ENCODE peak calls at places on chromosomes 7 and 10, in seven cellular contexts. C, T, U, M, Q, R and P are unnamed samples.
A peak's percentile ranks its signal among the peaks of the same experiment; 100 is the strongest.

GRCh38 chr7:157360483-157361025 is 23.8 kb downstream of the DNAJB6 start:
- DNase-seq in Q (no peak), M (no peak), T (no peak), U (no peak), C (no peak), R (no peak), P (no peak)

GRCh38 chr7:155032978-155033377 is 30.1 kb upstream of the PAXIP1 start:
- DNase-seq in M (peak; percentile 27), R (no peak), U (no peak), C (peak; percentile 14), T (no peak), Q (no peak), P (no peak)

GRCh38 chr10:17850526-17850925 is 41.4 kb downstream of the MRC1 start:
- DNase-seq in M (no peak), T (no peak), U (no peak), R (no peak), Q (no peak), C (peak; percentile 47), P (no peak)

GRCh38 chr10:119246862-119247549 is 39.6 kb downstream of the GRK5 start:
- DNase-seq in C (no peak), T (peak; percentile 90), R (no peak), Q (no peak), U (peak; percentile 94), M (no peak), P (peak; percentile 74)

GRCh38 chr7:67918158-67918557 is 921.5 kb downstream of the TYW1 start:
- DNase-seq in T (no peak), U (no peak), M (no peak), Q (peak; percentile 13), C (peak; percentile 25), R (no peak), P (no peak)

GRCh38 chr10:43024524-43024923 is 52.3 kb upstream of the RET start:
- DNase-seq in Q (no peak), T (no peak), R (no peak), C (no peak), U (no peak), M (no peak), P (no peak)

GRCh38 chr7:45033261-45033930 is 33.4 kb downstream of the CCM2 start:
- DNase-seq in C (no peak), R (no peak), Q (no peak), T (peak; percentile 53), U (peak; percentile 8), M (no peak), P (peak; percentile 82)

GRCh38 chr7:22729180-22729579 is 2.2 kb downstream of the IL6 start:
- DNase-seq in M (no peak), Q (no peak), C (no peak), R (no peak), U (no peak), T (peak; percentile 38), P (no peak)

GRCh38 chr10:53754851-53755250 is 982.3 kb upstream of the MBL2 start:
- DNase-seq in U (peak; percentile 36), Q (no peak), T (peak; percentile 1), C (peak; percentile 55), M (no peak), R (no peak), P (no peak)

GRCh38 chr10:124256151-124256550 is 162.6 kb downstream of the OAT start:
- DNase-seq in U (no peak), C (no peak), T (no peak), Q (no peak), R (no peak), M (no peak), P (no peak)

GRCh38 chr7:74284781-74285259 is 4.4 kb upstream of the CLIP2 start:
- DNase-seq in R (no peak), T (no peak), U (no peak), M (no peak), Q (no peak), C (peak; percentile 61), P (no peak)

GRCh38 chr7:116511552-116512523 is 12.3 kb downstream of the CAV2 start:
- DNase-seq in C (peak; percentile 85), T (peak; percentile 88), Q (peak; percentile 83), M (no peak), R (peak; percentile 58), U (peak; percentile 39), P (peak; percentile 87)

GRCh38 chr10:21078410-21079329 is 181.6 kb upstream of the NEBL start:
- DNase-seq in R (peak; percentile 63), M (peak; percentile 51), U (peak; percentile 84), T (peak; percentile 64), Q (peak; percentile 57), C (peak; percentile 91), P (peak; percentile 79)